ENCODE peak calls at places on chromosomes 6 and 20, in eight cellular contexts. One of them, this sample, is unnamed.

GRCh38 chr6:105045546-105045945 is 88.6 kb downstream of the LIN28B start:
- DNase-seq in K562: no peak
- DNase-seq in psoas muscle: no peak
- DNase-seq in uterus: no peak
- DNase-seq in GM23338: no peak
- DNase-seq in esophagus squamous epithelium: no peak
- DNase-seq in GM06990: no peak
- DNase-seq in upper lobe of right lung: no peak
- DNase-seq in this sample: no peak

GRCh38 chr20:3749689-3750639 is 17.5 kb downstream of the HSPA12B start:
- DNase-seq in K562: peak; percentile 65
- DNase-seq in psoas muscle: no peak
- DNase-seq in uterus: no peak
- DNase-seq in GM23338: peak; percentile 87
- DNase-seq in esophagus squamous epithelium: no peak
- DNase-seq in GM06990: peak; percentile 50
- DNase-seq in upper lobe of right lung: no peak
- DNase-seq in this sample: no peak

GRCh38 chr20:2358006-2358405 is 22.7 kb upstream of the TGM6 start:
- DNase-seq in K562: no peak
- DNase-seq in psoas muscle: no peak
- DNase-seq in uterus: no peak
- DNase-seq in GM23338: no peak
- DNase-seq in esophagus squamous epithelium: no peak
- DNase-seq in GM06990: no peak
- DNase-seq in upper lobe of right lung: no peak
- DNase-seq in this sample: no peak

GRCh38 chr6:158619922-158620801 is 24.4 kb downstream of the DYNLT1 start:
- DNase-seq in K562: no peak
- DNase-seq in psoas muscle: no peak
- DNase-seq in uterus: no peak
- DNase-seq in GM23338: no peak
- DNase-seq in esophagus squamous epithelium: no peak
- DNase-seq in GM06990: no peak
- DNase-seq in upper lobe of right lung: peak; percentile 47
- DNase-seq in this sample: no peak

GRCh38 chr20:63453029-63453523 is 19.4 kb downstream of the KCNQ2 start:
- DNase-seq in K562: peak; percentile 58
- DNase-seq in psoas muscle: peak; percentile 46
- DNase-seq in uterus: no peak
- DNase-seq in GM23338: peak; percentile 48
- DNase-seq in esophagus squamous epithelium: no peak
- DNase-seq in GM06990: no peak
- DNase-seq in upper lobe of right lung: no peak
- DNase-seq in this sample: no peak

GRCh38 chr20:23641936-23642751 is 4.4 kb upstream of the CST3 start:
- DNase-seq in K562: no peak
- DNase-seq in psoas muscle: peak; percentile 72
- DNase-seq in uterus: no peak
- DNase-seq in GM23338: no peak
- DNase-seq in esophagus squamous epithelium: no peak
- DNase-seq in GM06990: no peak
- DNase-seq in upper lobe of right lung: no peak
- DNase-seq in this sample: peak; percentile 50

GRCh38 chr20:52410746-52411317 is 219.3 kb upstream of the ZFP64 start:
- DNase-seq in K562: no peak
- DNase-seq in psoas muscle: no peak
- DNase-seq in uterus: no peak
- DNase-seq in GM23338: no peak
- DNase-seq in esophagus squamous epithelium: no peak
- DNase-seq in GM06990: no peak
- DNase-seq in upper lobe of right lung: no peak
- DNase-seq in this sample: no peak

GRCh38 chr20:24632581-24632980 is 163.2 kb downstream of the SYNDIG1 start:
- DNase-seq in K562: no peak
- DNase-seq in psoas muscle: no peak
- DNase-seq in uterus: no peak
- DNase-seq in GM23338: no peak
- DNase-seq in esophagus squamous epithelium: no peak
- DNase-seq in GM06990: no peak
- DNase-seq in upper lobe of right lung: no peak
- DNase-seq in this sample: no peak

GRCh38 chr6:153553627-153554026 is 422.5 kb upstream of the RGS17 start:
- DNase-seq in K562: no peak
- DNase-seq in psoas muscle: no peak
- DNase-seq in uterus: no peak
- DNase-seq in GM23338: peak; percentile 89
- DNase-seq in esophagus squamous epithelium: no peak
- DNase-seq in GM06990: no peak
- DNase-seq in upper lobe of right lung: no peak
- DNase-seq in this sample: no peak

GRCh38 chr6:41798901-41799300 is 11.4 kb downstream of the TOMM6 start:
- DNase-seq in K562: no peak
- DNase-seq in psoas muscle: no peak
- DNase-seq in uterus: no peak
- DNase-seq in GM23338: no peak
- DNase-seq in esophagus squamous epithelium: no peak
- DNase-seq in GM06990: no peak
- DNase-seq in upper lobe of right lung: no peak
- DNase-seq in this sample: no peak

GRCh38 chr6:81875776-81876293 is 123.4 kb upstream of the TENT5A start:
- DNase-seq in K562: no peak
- DNase-seq in psoas muscle: no peak
- DNase-seq in uterus: no peak
- DNase-seq in GM23338: no peak
- DNase-seq in esophagus squamous epithelium: no peak
- DNase-seq in GM06990: no peak
- DNase-seq in upper lobe of right lung: no peak
- DNase-seq in this sample: no peak

GRCh38 chr20:3987296-3987695 is 28.1 kb downstream of the RNF24 start:
- DNase-seq in K562: no peak
- DNase-seq in psoas muscle: no peak
- DNase-seq in uterus: no peak
- DNase-seq in GM23338: no peak
- DNase-seq in esophagus squamous epithelium: no peak
- DNase-seq in GM06990: no peak
- DNase-seq in upper lobe of right lung: no peak
- DNase-seq in this sample: no peak

GRCh38 chr6:39952170-39952569 is 17.9 kb upstream of the MOCS1 start:
- DNase-seq in K562: no peak
- DNase-seq in psoas muscle: no peak
- DNase-seq in uterus: no peak
- DNase-seq in GM23338: no peak
- DNase-seq in esophagus squamous epithelium: no peak
- DNase-seq in GM06990: no peak
- DNase-seq in upper lobe of right lung: no peak
- DNase-seq in this sample: no peak

GRCh38 chr6:160202411-160202810 is 56.2 kb downstream of the SLC22A2 start:
- DNase-seq in K562: no peak
- DNase-seq in psoas muscle: no peak
- DNase-seq in uterus: no peak
- DNase-seq in GM23338: no peak
- DNase-seq in esophagus squamous epithelium: no peak
- DNase-seq in GM06990: no peak
- DNase-seq in upper lobe of right lung: no peak
- DNase-seq in this sample: no peak

GRCh38 chr20:33444797-33445560 is 1.4 kb upstream of the SNTA1 start:
- DNase-seq in K562: peak; percentile 1
- DNase-seq in psoas muscle: peak; percentile 31
- DNase-seq in uterus: no peak
- DNase-seq in GM23338: peak; percentile 46
- DNase-seq in esophagus squamous epithelium: no peak
- DNase-seq in GM06990: no peak
- DNase-seq in upper lobe of right lung: no peak
- DNase-seq in this sample: no peak

GRCh38 chr20:56453347-56453746 is 15.1 kb upstream of the RTF2 start:
- DNase-seq in K562: no peak
- DNase-seq in psoas muscle: no peak
- DNase-seq in uterus: no peak
- DNase-seq in GM23338: no peak
- DNase-seq in esophagus squamous epithelium: no peak
- DNase-seq in GM06990: peak; percentile 29
- DNase-seq in upper lobe of right lung: no peak
- DNase-seq in this sample: no peak

GRCh38 chr6:73811706-73812105 is 115.7 kb downstream of the CD109 start:
- DNase-seq in K562: no peak
- DNase-seq in psoas muscle: no peak
- DNase-seq in uterus: no peak
- DNase-seq in GM23338: no peak
- DNase-seq in esophagus squamous epithelium: no peak
- DNase-seq in GM06990: no peak
- DNase-seq in upper lobe of right lung: no peak
- DNase-seq in this sample: no peak

GRCh38 chr6:73823046-73823735 is 127.2 kb downstream of the CD109 start:
- DNase-seq in K562: no peak
- DNase-seq in psoas muscle: no peak
- DNase-seq in uterus: no peak
- DNase-seq in GM23338: no peak
- DNase-seq in esophagus squamous epithelium: no peak
- DNase-seq in GM06990: no peak
- DNase-seq in upper lobe of right lung: no peak
- DNase-seq in this sample: no peak

GRCh38 chr6:73817238-73817637 is 121.2 kb downstream of the CD109 start:
- DNase-seq in K562: no peak
- DNase-seq in psoas muscle: no peak
- DNase-seq in uterus: no peak
- DNase-seq in GM23338: no peak
- DNase-seq in esophagus squamous epithelium: no peak
- DNase-seq in GM06990: no peak
- DNase-seq in upper lobe of right lung: no peak
- DNase-seq in this sample: no peak
- TF ChIP-seq CTCF in K562: no peak
- TF ChIP-seq CTCF in psoas muscle: no peak
- TF ChIP-seq CTCF in uterus: no peak
- TF ChIP-seq CTCF in GM23338: no peak
- TF ChIP-seq CTCF in esophagus squamous epithelium: no peak
- TF ChIP-seq CTCF in GM06990: no peak
- TF ChIP-seq CTCF in upper lobe of right lung: no peak
- TF ChIP-seq CTCF in this sample: no peak

DNA sequence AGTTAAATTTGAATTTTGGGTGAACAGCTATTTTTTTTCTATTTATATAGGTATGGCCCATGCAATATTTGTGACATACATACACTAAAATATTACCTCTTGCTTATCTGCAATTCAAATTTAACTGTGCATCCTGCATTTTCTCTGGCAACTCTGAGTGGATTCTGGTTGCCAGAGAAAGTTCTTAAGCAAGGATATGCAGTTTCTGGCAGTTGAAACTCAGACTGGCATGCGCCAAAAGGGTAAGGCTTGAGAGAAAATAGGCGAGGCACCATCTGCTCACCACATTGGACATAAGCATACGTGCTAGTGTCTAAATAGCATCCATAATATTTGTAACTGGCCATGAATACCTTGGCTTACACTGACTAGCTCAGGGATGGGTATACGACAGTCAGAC is 465.1 kb downstream of the DOK5 start:
- DNase-seq in K562: no peak
- DNase-seq in psoas muscle: no peak
- DNase-seq in uterus: no peak
- DNase-seq in GM23338: no peak
- DNase-seq in esophagus squamous epithelium: no peak
- DNase-seq in GM06990: no peak
- DNase-seq in upper lobe of right lung: no peak
- DNase-seq in this sample: no peak
- H3K27me3 ChIP-seq in K562: no peaks in the 10 kb centered on the region
- H3K27me3 ChIP-seq in psoas muscle: no peaks in the 10 kb centered on the region
- H3K27me3 ChIP-seq in uterus: no peaks in the 10 kb centered on the region
- H3K27me3 ChIP-seq in GM23338: no peaks in the 10 kb centered on the region
- H3K27me3 ChIP-seq in esophagus squamous epithelium: no peaks in the 10 kb centered on the region
- H3K27me3 ChIP-seq in GM06990: no peaks in the 10 kb centered on the region
- H3K27me3 ChIP-seq in upper lobe of right lung: no peaks in the 10 kb centered on the region
- H3K27me3 ChIP-seq in this sample: no peaks in the 10 kb centered on the region

GRCh38 chr6:16482702-16483314 is 244.4 kb downstream of the GMPR start:
- DNase-seq in K562: no peak
- DNase-seq in psoas muscle: no peak
- DNase-seq in uterus: no peak
- DNase-seq in GM23338: no peak
- DNase-seq in esophagus squamous epithelium: no peak
- DNase-seq in GM06990: no peak
- DNase-seq in upper lobe of right lung: no peak
- DNase-seq in this sample: no peak
- TF ChIP-seq CTCF in K562: no peak
- TF ChIP-seq CTCF in psoas muscle: no peak
- TF ChIP-seq CTCF in uterus: no peak
- TF ChIP-seq CTCF in GM23338: no peak
- TF ChIP-seq CTCF in esophagus squamous epithelium: no peak
- TF ChIP-seq CTCF in GM06990: no peak
- TF ChIP-seq CTCF in upper lobe of right lung: no peak
- TF ChIP-seq CTCF in this sample: no peak

GRCh38 chr20:34448517-34448916 is 67.7 kb upstream of the DYNLRB1 start:
- DNase-seq in K562: no peak
- DNase-seq in psoas muscle: no peak
- DNase-seq in uterus: no peak
- DNase-seq in GM23338: no peak
- DNase-seq in esophagus squamous epithelium: no peak
- DNase-seq in GM06990: no peak
- DNase-seq in upper lobe of right lung: no peak
- DNase-seq in this sample: no peak
- H3K27me3 ChIP-seq in K562: no peaks in the 10 kb centered on the region
- H3K27me3 ChIP-seq in psoas muscle: no peaks in the 10 kb centered on the region
- H3K27me3 ChIP-seq in uterus: no peaks in the 10 kb centered on the region
- H3K27me3 ChIP-seq in GM23338: no peaks in the 10 kb centered on the region
- H3K27me3 ChIP-seq in esophagus squamous epithelium: no peaks in the 10 kb centered on the region
- H3K27me3 ChIP-seq in GM06990: no peaks in the 10 kb centered on the region
- H3K27me3 ChIP-seq in upper lobe of right lung: no peaks in the 10 kb centered on the region
- H3K27me3 ChIP-seq in this sample: no peaks in the 10 kb centered on the region

DNA sequence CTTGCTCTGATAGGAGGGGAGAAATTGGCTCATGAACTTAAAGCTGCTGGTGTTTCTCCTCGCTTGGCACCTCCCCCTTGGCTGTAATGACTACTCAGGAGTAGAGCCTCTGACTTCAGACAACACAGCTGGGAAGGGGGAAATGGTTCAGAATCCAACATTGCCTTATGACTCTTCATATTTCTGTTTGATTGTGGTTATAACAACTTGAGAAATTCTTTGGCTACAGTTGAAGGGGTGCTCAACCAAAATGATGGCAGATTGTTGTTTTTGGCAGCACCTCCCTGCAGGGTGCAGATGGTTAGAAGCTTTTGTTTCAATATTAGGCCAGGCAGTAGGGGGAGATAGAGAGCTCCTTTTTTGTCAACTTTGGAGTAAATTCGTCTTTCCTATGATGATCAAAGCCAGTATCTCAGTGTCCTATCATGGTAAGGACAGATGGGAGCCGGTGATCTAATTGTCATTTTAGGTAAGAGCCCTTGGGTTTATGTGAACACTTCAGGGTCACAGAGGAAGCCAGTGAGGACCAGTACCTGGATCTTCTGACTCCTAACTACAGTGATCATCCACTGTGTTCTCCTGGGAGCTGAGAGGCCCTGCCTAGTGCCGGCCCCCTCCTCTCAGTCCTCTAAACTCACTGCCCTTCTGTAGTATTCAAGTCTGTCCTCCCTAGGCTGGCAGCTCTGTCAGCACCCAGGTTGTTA is 39.9 kb downstream of the RPRD1B start:
- DNase-seq in K562: peak; percentile 62
- DNase-seq in psoas muscle: peak; percentile 58
- DNase-seq in uterus: peak; percentile 86
- DNase-seq in GM23338: peak; percentile 86
- DNase-seq in esophagus squamous epithelium: no peak
- DNase-seq in GM06990: no peak
- DNase-seq in upper lobe of right lung: no peak
- DNase-seq in this sample: peak; percentile 93
- TF ChIP-seq CTCF in K562: peak; percentile 83
- TF ChIP-seq CTCF in psoas muscle: peak; percentile 60
- TF ChIP-seq CTCF in uterus: peak; percentile 80
- TF ChIP-seq CTCF in GM23338: peak; percentile 58
- TF ChIP-seq CTCF in esophagus squamous epithelium: peak; percentile 73
- TF ChIP-seq CTCF in GM06990: peak; percentile 79
- TF ChIP-seq CTCF in upper lobe of right lung: peak; percentile 73
- TF ChIP-seq CTCF in this sample: peak; percentile 87

This sample was measured in AG04450.